ENCODE peak calls at places on chromosome 1, in five cellular contexts. One of them, this sample, is unnamed.

GRCh38 chr1:79128726-79129125 is 122.2 kb upstream of the ADGRL4 start:
- DNase-seq in K562: no peak
- DNase-seq in HepG2: no peak
- DNase-seq in GM12878: no peak
- DNase-seq in GM23338: no peak
- DNase-seq in this sample: peak; percentile 18

GRCh38 chr1:6860401-6860800 is 75.1 kb downstream of the CAMTA1 start:
- DNase-seq in K562: peak; percentile 13
- DNase-seq in HepG2: no peak
- DNase-seq in GM12878: no peak
- DNase-seq in GM23338: no peak
- DNase-seq in this sample: no peak

GRCh38 chr1:67479146-67479891 is 49.1 kb upstream of the SERBP1 start:
- DNase-seq in K562: peak; percentile 95
- DNase-seq in HepG2: no peak
- DNase-seq in GM12878: no peak
- DNase-seq in GM23338: no peak
- DNase-seq in this sample: no peak

GRCh38 chr1:213371769-213372619 is 321.0 kb downstream of the RPS6KC1 start:
- DNase-seq in K562: no peak
- DNase-seq in HepG2: peak; percentile 99
- DNase-seq in GM12878: no peak
- DNase-seq in GM23338: peak; percentile 20
- DNase-seq in this sample: no peak

GRCh38 chr1:111738436-111739221 is 566 bp downstream of the INKA2 start:
- DNase-seq in K562: peak; percentile 32
- DNase-seq in HepG2: peak; percentile 42
- DNase-seq in GM12878: no peak
- DNase-seq in GM23338: peak; percentile 74
- DNase-seq in this sample: peak; percentile 67

GRCh38 chr1:203351037-203351625 is at the start of gene FMOD:
- DNase-seq in K562: peak; percentile 38
- DNase-seq in HepG2: no peak
- DNase-seq in GM12878: no peak
- DNase-seq in GM23338: peak; percentile 71
- DNase-seq in this sample: no peak

GRCh38 chr1:42700006-42700405 is 17.8 kb downstream of the YBX1 start:
- DNase-seq in K562: no peak
- DNase-seq in HepG2: no peak
- DNase-seq in GM12878: no peak
- DNase-seq in GM23338: no peak
- DNase-seq in this sample: no peak

GRCh38 chr1:214224605-214225354 is 56.2 kb upstream of the SMYD2 start:
- DNase-seq in K562: no peak
- DNase-seq in HepG2: no peak
- DNase-seq in GM12878: no peak
- DNase-seq in GM23338: peak; percentile 77
- DNase-seq in this sample: no peak

GRCh38 chr1:221724931-221725605 is 16.8 kb downstream of the DUSP10 start:
- DNase-seq in K562: no peak
- DNase-seq in HepG2: no peak
- DNase-seq in GM12878: no peak
- DNase-seq in GM23338: no peak
- DNase-seq in this sample: no peak

GRCh38 chr1:245310605-245311531 is 156.1 kb downstream of the KIF26B start:
- DNase-seq in K562: no peak
- DNase-seq in HepG2: no peak
- DNase-seq in GM12878: peak; percentile 12
- DNase-seq in GM23338: peak; percentile 28
- DNase-seq in this sample: no peak

GRCh38 chr1:15244813-15245212 is 2.2 kb upstream of the FHAD1 start:
- DNase-seq in K562: no peak
- DNase-seq in HepG2: no peak
- DNase-seq in GM12878: no peak
- DNase-seq in GM23338: peak; percentile 56
- DNase-seq in this sample: no peak

GRCh38 chr1:2501820-2502119 is 24.6 kb downstream of the PANK4 start:
- DNase-seq in K562: no peak
- DNase-seq in HepG2: no peak
- DNase-seq in GM12878: no peak
- DNase-seq in GM23338: no peak
- DNase-seq in this sample: no peak

GRCh38 chr1:62306065-62306464 is 13.2 kb downstream of the KANK4 start:
- DNase-seq in K562: no peak
- DNase-seq in HepG2: no peak
- DNase-seq in GM12878: no peak
- DNase-seq in GM23338: no peak
- DNase-seq in this sample: no peak

GRCh38 chr1:21779613-21780521 is 3.1 kb downstream of the USP48 start:
- DNase-seq in K562: peak; percentile 40
- DNase-seq in HepG2: no peak
- DNase-seq in GM12878: peak; percentile 98
- DNase-seq in GM23338: no peak
- DNase-seq in this sample: no peak

GRCh38 chr1:214385428-214385827 is 104.5 kb downstream of the SMYD2 start:
- DNase-seq in K562: no peak
- DNase-seq in HepG2: no peak
- DNase-seq in GM12878: no peak
- DNase-seq in GM23338: no peak
- DNase-seq in this sample: no peak

GRCh38 chr1:66243548-66244130 is 290.3 kb upstream of the SGIP1 start:
- DNase-seq in K562: no peak
- DNase-seq in HepG2: no peak
- DNase-seq in GM12878: no peak
- DNase-seq in GM23338: no peak
- DNase-seq in this sample: no peak

GRCh38 chr1:161790587-161791317 is 24.6 kb downstream of the ATF6 start:
- DNase-seq in K562: no peak
- DNase-seq in HepG2: no peak
- DNase-seq in GM12878: no peak
- DNase-seq in GM23338: no peak
- DNase-seq in this sample: no peak

GRCh38 chr1:180231506-180232420 is 1.7 kb downstream of the LHX4 start:
- DNase-seq in K562: peak; percentile 47
- DNase-seq in HepG2: no peak
- DNase-seq in GM12878: no peak
- DNase-seq in GM23338: peak; percentile 85
- DNase-seq in this sample: peak; percentile 90

GRCh38 chr1:22288593-22289241 is 145.8 kb upstream of the WNT4 start:
- DNase-seq in K562: no peak
- DNase-seq in HepG2: peak; percentile 12
- DNase-seq in GM12878: no peak
- DNase-seq in GM23338: no peak
- DNase-seq in this sample: no peak

GRCh38 chr1:37574834-37575479 is 18.2 kb downstream of the DNALI1 start:
- DNase-seq in K562: no peak
- DNase-seq in HepG2: no peak
- DNase-seq in GM12878: no peak
- DNase-seq in GM23338: no peak
- DNase-seq in this sample: no peak

GRCh38 chr1:155218854-155219591 is 10.5 kb downstream of the MTX1 start:
- DNase-seq in K562: peak; percentile 82
- DNase-seq in HepG2: no peak
- DNase-seq in GM12878: no peak
- DNase-seq in GM23338: peak; percentile 87
- DNase-seq in this sample: no peak

GRCh38 chr1:227215863-227216510 is 102.3 kb downstream of the CDC42BPA start:
- DNase-seq in K562: no peak
- DNase-seq in HepG2: no peak
- DNase-seq in GM12878: no peak
- DNase-seq in GM23338: no peak
- DNase-seq in this sample: no peak

GRCh38 chr1:181514298-181515290 is 31.3 kb downstream of the CACNA1E start:
- DNase-seq in K562: no peak
- DNase-seq in HepG2: no peak
- DNase-seq in GM12878: peak; percentile 54
- DNase-seq in GM23338: no peak
- DNase-seq in this sample: no peak

GRCh38 chr1:8643542-8644536 is 173.6 kb downstream of the RERE start:
- DNase-seq in K562: no peak
- DNase-seq in HepG2: peak; percentile 82
- DNase-seq in GM12878: peak; percentile 94
- DNase-seq in GM23338: no peak
- DNase-seq in this sample: no peak

GRCh38 chr1:8816831-8817412 is 518 bp downstream of the RERE start:
- DNase-seq in K562: peak; percentile 53
- DNase-seq in HepG2: no peak
- DNase-seq in GM12878: peak; percentile 34
- DNase-seq in GM23338: peak; percentile 54
- DNase-seq in this sample: no peak

GRCh38 chr1:10553124-10553523 is 78.4 kb downstream of the PEX14 start:
- DNase-seq in K562: peak; percentile 26
- DNase-seq in HepG2: no peak
- DNase-seq in GM12878: no peak
- DNase-seq in GM23338: no peak
- DNase-seq in this sample: no peak

GRCh38 chr1:68111804-68112436 is 61.5 kb upstream of the DIRAS3 start:
- DNase-seq in K562: peak; percentile 51
- DNase-seq in HepG2: no peak
- DNase-seq in GM12878: no peak
- DNase-seq in GM23338: peak; percentile 43
- DNase-seq in this sample: peak; percentile 56

GRCh38 chr1:1358433-1359201 is at the start of gene MXRA8:
- DNase-seq in K562: peak; percentile 92
- DNase-seq in HepG2: peak; percentile 79
- DNase-seq in GM12878: no peak
- DNase-seq in GM23338: peak; percentile 58
- DNase-seq in this sample: no peak

GRCh38 chr1:239361403-239361802 is 25.0 kb upstream of the CHRM3 start:
- DNase-seq in K562: no peak
- DNase-seq in HepG2: no peak
- DNase-seq in GM12878: no peak
- DNase-seq in GM23338: no peak
- DNase-seq in this sample: no peak

GRCh38 chr1:37479255-37480124 is 5.1 kb downstream of the ZC3H12A start:
- DNase-seq in K562: peak; percentile 96
- DNase-seq in HepG2: peak; percentile 89
- DNase-seq in GM12878: peak; percentile 65
- DNase-seq in GM23338: no peak
- DNase-seq in this sample: peak; percentile 86

GRCh38 chr1:183318433-183318832 is 99.7 kb downstream of the NMNAT2 start:
- DNase-seq in K562: peak; percentile 14
- DNase-seq in HepG2: peak; percentile 50
- DNase-seq in GM12878: peak; percentile 55
- DNase-seq in GM23338: peak; percentile 75
- DNase-seq in this sample: peak; percentile 77

GRCh38 chr1:225349826-225350225 is 78.0 kb downstream of the LBR start:
- DNase-seq in K562: no peak
- DNase-seq in HepG2: no peak
- DNase-seq in GM12878: no peak
- DNase-seq in GM23338: no peak
- DNase-seq in this sample: no peak

GRCh38 chr1:152888126-152888525 is 10.0 kb downstream of the SMCP start:
- DNase-seq in K562: no peak
- DNase-seq in HepG2: no peak
- DNase-seq in GM12878: no peak
- DNase-seq in GM23338: no peak
- DNase-seq in this sample: no peak

GRCh38 chr1:201190005-201190404 is 619 bp upstream of the IGFN1 start:
- DNase-seq in K562: no peak
- DNase-seq in HepG2: no peak
- DNase-seq in GM12878: no peak
- DNase-seq in GM23338: no peak
- DNase-seq in this sample: no peak

GRCh38 chr1:64006276-64007051 is 197.0 kb upstream of the UBE2U start:
- DNase-seq in K562: peak; percentile 34
- DNase-seq in HepG2: peak; percentile 12
- DNase-seq in GM12878: no peak
- DNase-seq in GM23338: no peak
- DNase-seq in this sample: peak; percentile 14

GRCh38 chr1:39711359-39712340 is 20.4 kb upstream of the HPCAL4 start:
- DNase-seq in K562: peak; percentile 96
- DNase-seq in HepG2: peak; percentile 52
- DNase-seq in GM12878: no peak
- DNase-seq in GM23338: peak; percentile 95
- DNase-seq in this sample: no peak

GRCh38 chr1:11676386-11677103 is 4.4 kb downstream of the MAD2L2 start:
- DNase-seq in K562: no peak
- DNase-seq in HepG2: no peak
- DNase-seq in GM12878: no peak
- DNase-seq in GM23338: no peak
- DNase-seq in this sample: no peak

GRCh38 chr1:209190591-209191241 is 392.8 kb upstream of the CAMK1G start:
- DNase-seq in K562: peak; percentile 53
- DNase-seq in HepG2: peak; percentile 18
- DNase-seq in GM12878: no peak
- DNase-seq in GM23338: peak; percentile 93
- DNase-seq in this sample: peak; percentile 16

GRCh38 chr1:4711191-4711915 is 56.9 kb downstream of the AJAP1 start:
- DNase-seq in K562: no peak
- DNase-seq in HepG2: no peak
- DNase-seq in GM12878: no peak
- DNase-seq in GM23338: no peak
- DNase-seq in this sample: no peak

GRCh38 chr1:4713669-4714068 is 59.3 kb downstream of the AJAP1 start:
- DNase-seq in K562: no peak
- DNase-seq in HepG2: no peak
- DNase-seq in GM12878: no peak
- DNase-seq in GM23338: no peak
- DNase-seq in this sample: no peak

GRCh38 chr1:4711944-4712343 is 57.5 kb downstream of the AJAP1 start:
- DNase-seq in K562: no peak
- DNase-seq in HepG2: no peak
- DNase-seq in GM12878: no peak
- DNase-seq in GM23338: no peak
- DNase-seq in this sample: no peak

GRCh38 chr1:4708853-4709507 is 54.6 kb downstream of the AJAP1 start:
- DNase-seq in K562: no peak
- DNase-seq in HepG2: no peak
- DNase-seq in GM12878: no peak
- DNase-seq in GM23338: no peak
- DNase-seq in this sample: no peak

GRCh38 chr1:4710592-4711190 is 56.3 kb downstream of the AJAP1 start:
- DNase-seq in K562: no peak
- DNase-seq in HepG2: peak; percentile 53
- DNase-seq in GM12878: no peak
- DNase-seq in GM23338: no peak
- DNase-seq in this sample: no peak
- H3K27ac ChIP-seq in K562: no peak overlapping the region
- H3K27ac ChIP-seq in HepG2: no peak overlapping the region
- H3K27ac ChIP-seq in GM12878: no peak overlapping the region
- H3K27ac ChIP-seq in GM23338: no peak overlapping the region
- H3K27ac ChIP-seq in this sample: no peak overlapping the region

GRCh38 chr1:207752456-207753132 is 740 bp downstream of the CD46 start:
- DNase-seq in K562: peak; percentile 60
- DNase-seq in HepG2: peak; percentile 87
- DNase-seq in GM12878: no peak
- DNase-seq in GM23338: peak; percentile 32
- DNase-seq in this sample: no peak
- TF ChIP-seq JUNB in K562: no peak
- TF ChIP-seq JUNB in HepG2: no peak
- TF ChIP-seq JUNB in GM12878: no peak
- TF ChIP-seq JUNB in GM23338: no peak
- TF ChIP-seq JUNB in this sample: no peak

GRCh38 chr1:192493584-192493983 is 82.0 kb upstream of the RGS1 start:
- DNase-seq in K562: no peak
- DNase-seq in HepG2: no peak
- DNase-seq in GM12878: no peak
- DNase-seq in GM23338: no peak
- DNase-seq in this sample: no peak
- H3K27ac ChIP-seq in K562: no peak overlapping the region
- H3K27ac ChIP-seq in HepG2: no peak overlapping the region
- H3K27ac ChIP-seq in GM12878: no peak overlapping the region
- H3K27ac ChIP-seq in GM23338: no peak overlapping the region
- H3K27ac ChIP-seq in this sample: no peak overlapping the region

GRCh38 chr1:207925210-207925609 is 14.3 kb upstream of the CD34 start:
- DNase-seq in K562: no peak
- DNase-seq in HepG2: no peak
- DNase-seq in GM12878: no peak
- DNase-seq in GM23338: peak; percentile 63
- DNase-seq in this sample: no peak
- TF ChIP-seq JUNB in K562: no peak
- TF ChIP-seq JUNB in HepG2: no peak
- TF ChIP-seq JUNB in GM12878: no peak
- TF ChIP-seq JUNB in GM23338: no peak
- TF ChIP-seq JUNB in this sample: no peak

This sample was measured in A549.